ENCODE peak calls at places on chromosomes 5 and 9, in seven cellular contexts. One of them, this sample, is unnamed.
A peak's percentile ranks its signal among the peaks of the same experiment; 100 is the strongest.

GRCh38 chr9:15136646-15137045 is 170.4 kb downstream of the TTC39B start:
- DNase-seq in T-cell: no peak
- DNase-seq in stimulated activated CD8-positive, alpha-beta memory T cell treated with anti-CD3 and anti-CD28 coated beads, Interleukin-7, amount 100 ng/mL, for 24 hours: no peak
- DNase-seq in spleen: no peak
- DNase-seq in effector memory CD8-positive, alpha-beta T cell: no peak
- DNase-seq in endodermal cell: peak; percentile 63
- DNase-seq in anterior cingulate cortex: no peak
- DNase-seq in this sample: no peak

GRCh38 chr5:113574417-113574816 is 60.9 kb downstream of the YTHDC2 start:
- DNase-seq in T-cell: no peak
- DNase-seq in stimulated activated CD8-positive, alpha-beta memory T cell treated with anti-CD3 and anti-CD28 coated beads, Interleukin-7, amount 100 ng/mL, for 24 hours: no peak
- DNase-seq in spleen: no peak
- DNase-seq in effector memory CD8-positive, alpha-beta T cell: no peak
- DNase-seq in endodermal cell: no peak
- DNase-seq in anterior cingulate cortex: no peak
- DNase-seq in this sample: peak; percentile 72

GRCh38 chr5:135587849-135588248 is 9.1 kb upstream of the CXCL14 start:
- DNase-seq in T-cell: no peak
- DNase-seq in stimulated activated CD8-positive, alpha-beta memory T cell treated with anti-CD3 and anti-CD28 coated beads, Interleukin-7, amount 100 ng/mL, for 24 hours: no peak
- DNase-seq in spleen: no peak
- DNase-seq in effector memory CD8-positive, alpha-beta T cell: no peak
- DNase-seq in endodermal cell: no peak
- DNase-seq in anterior cingulate cortex: no peak
- DNase-seq in this sample: peak; percentile 34

GRCh38 chr5:63401434-63402046 is 560.7 kb downstream of the HTR1A start:
- DNase-seq in T-cell: no peak
- DNase-seq in stimulated activated CD8-positive, alpha-beta memory T cell treated with anti-CD3 and anti-CD28 coated beads, Interleukin-7, amount 100 ng/mL, for 24 hours: no peak
- DNase-seq in spleen: no peak
- DNase-seq in effector memory CD8-positive, alpha-beta T cell: no peak
- DNase-seq in endodermal cell: peak; percentile 92
- DNase-seq in anterior cingulate cortex: peak; percentile 18
- DNase-seq in this sample: peak; percentile 84

GRCh38 chr5:141969783-141970741 is 1.2 kb downstream of the RNF14 start:
- DNase-seq in T-cell: no peak
- DNase-seq in stimulated activated CD8-positive, alpha-beta memory T cell treated with anti-CD3 and anti-CD28 coated beads, Interleukin-7, amount 100 ng/mL, for 24 hours: no peak
- DNase-seq in spleen: no peak
- DNase-seq in effector memory CD8-positive, alpha-beta T cell: no peak
- DNase-seq in endodermal cell: no peak
- DNase-seq in anterior cingulate cortex: no peak
- DNase-seq in this sample: no peak

GRCh38 chr9:114263853-114264510 is 58.9 kb upstream of the ORM1 start:
- DNase-seq in T-cell: no peak
- DNase-seq in stimulated activated CD8-positive, alpha-beta memory T cell treated with anti-CD3 and anti-CD28 coated beads, Interleukin-7, amount 100 ng/mL, for 24 hours: no peak
- DNase-seq in spleen: no peak
- DNase-seq in effector memory CD8-positive, alpha-beta T cell: no peak
- DNase-seq in endodermal cell: peak; percentile 79
- DNase-seq in anterior cingulate cortex: no peak
- DNase-seq in this sample: peak; percentile 76

GRCh38 chr5:122182491-122182921 is 53.2 kb downstream of the ZNF474 start:
- DNase-seq in T-cell: no peak
- DNase-seq in stimulated activated CD8-positive, alpha-beta memory T cell treated with anti-CD3 and anti-CD28 coated beads, Interleukin-7, amount 100 ng/mL, for 24 hours: no peak
- DNase-seq in spleen: no peak
- DNase-seq in effector memory CD8-positive, alpha-beta T cell: no peak
- DNase-seq in endodermal cell: peak; percentile 75
- DNase-seq in anterior cingulate cortex: peak; percentile 28
- DNase-seq in this sample: peak; percentile 61

GRCh38 chr5:25399878-25400480 is 755.2 kb upstream of the CDH10 start:
- DNase-seq in T-cell: no peak
- DNase-seq in stimulated activated CD8-positive, alpha-beta memory T cell treated with anti-CD3 and anti-CD28 coated beads, Interleukin-7, amount 100 ng/mL, for 24 hours: no peak
- DNase-seq in spleen: no peak
- DNase-seq in effector memory CD8-positive, alpha-beta T cell: no peak
- DNase-seq in endodermal cell: no peak
- DNase-seq in anterior cingulate cortex: no peak
- DNase-seq in this sample: no peak

GRCh38 chr5:123916331-123917121 is 404.5 kb downstream of the CSNK1G3 start:
- DNase-seq in T-cell: no peak
- DNase-seq in stimulated activated CD8-positive, alpha-beta memory T cell treated with anti-CD3 and anti-CD28 coated beads, Interleukin-7, amount 100 ng/mL, for 24 hours: no peak
- DNase-seq in spleen: no peak
- DNase-seq in effector memory CD8-positive, alpha-beta T cell: no peak
- DNase-seq in endodermal cell: no peak
- DNase-seq in anterior cingulate cortex: no peak
- DNase-seq in this sample: no peak

GRCh38 chr9:74772126-74772525 is 115.6 kb downstream of the TRPM6 start:
- DNase-seq in T-cell: no peak
- DNase-seq in stimulated activated CD8-positive, alpha-beta memory T cell treated with anti-CD3 and anti-CD28 coated beads, Interleukin-7, amount 100 ng/mL, for 24 hours: no peak
- DNase-seq in spleen: no peak
- DNase-seq in effector memory CD8-positive, alpha-beta T cell: no peak
- DNase-seq in endodermal cell: no peak
- DNase-seq in anterior cingulate cortex: no peak
- DNase-seq in this sample: no peak

GRCh38 chr5:67679184-67679855 is 482.7 kb upstream of the CD180 start:
- DNase-seq in T-cell: no peak
- DNase-seq in stimulated activated CD8-positive, alpha-beta memory T cell treated with anti-CD3 and anti-CD28 coated beads, Interleukin-7, amount 100 ng/mL, for 24 hours: no peak
- DNase-seq in spleen: no peak
- DNase-seq in effector memory CD8-positive, alpha-beta T cell: no peak
- DNase-seq in endodermal cell: no peak
- DNase-seq in anterior cingulate cortex: no peak
- DNase-seq in this sample: no peak

GRCh38 chr9:82604947-82605656 is 457.8 kb downstream of the RASEF start:
- DNase-seq in T-cell: no peak
- DNase-seq in stimulated activated CD8-positive, alpha-beta memory T cell treated with anti-CD3 and anti-CD28 coated beads, Interleukin-7, amount 100 ng/mL, for 24 hours: no peak
- DNase-seq in spleen: no peak
- DNase-seq in effector memory CD8-positive, alpha-beta T cell: no peak
- DNase-seq in endodermal cell: no peak
- DNase-seq in anterior cingulate cortex: no peak
- DNase-seq in this sample: no peak

GRCh38 chr5:178416919-178417318 is 173.3 kb downstream of the COL23A1 start:
- DNase-seq in T-cell: no peak
- DNase-seq in stimulated activated CD8-positive, alpha-beta memory T cell treated with anti-CD3 and anti-CD28 coated beads, Interleukin-7, amount 100 ng/mL, for 24 hours: no peak
- DNase-seq in spleen: no peak
- DNase-seq in effector memory CD8-positive, alpha-beta T cell: no peak
- DNase-seq in endodermal cell: no peak
- DNase-seq in anterior cingulate cortex: no peak
- DNase-seq in this sample: peak; percentile 62

GRCh38 chr5:6746244-6746643 is 33.0 kb downstream of the TENT4A start:
- DNase-seq in T-cell: no peak
- DNase-seq in stimulated activated CD8-positive, alpha-beta memory T cell treated with anti-CD3 and anti-CD28 coated beads, Interleukin-7, amount 100 ng/mL, for 24 hours: no peak
- DNase-seq in spleen: peak; percentile 65
- DNase-seq in effector memory CD8-positive, alpha-beta T cell: no peak
- DNase-seq in endodermal cell: no peak
- DNase-seq in anterior cingulate cortex: no peak
- DNase-seq in this sample: no peak

GRCh38 chr9:75184471-75184870 is 96.2 kb downstream of the OSTF1 start:
- DNase-seq in T-cell: no peak
- DNase-seq in stimulated activated CD8-positive, alpha-beta memory T cell treated with anti-CD3 and anti-CD28 coated beads, Interleukin-7, amount 100 ng/mL, for 24 hours: no peak
- DNase-seq in spleen: no peak
- DNase-seq in effector memory CD8-positive, alpha-beta T cell: no peak
- DNase-seq in endodermal cell: no peak
- DNase-seq in anterior cingulate cortex: no peak
- DNase-seq in this sample: no peak

GRCh38 chr5:160500776-160501175 is 79.1 kb downstream of the PTTG1 start:
- DNase-seq in T-cell: no peak
- DNase-seq in stimulated activated CD8-positive, alpha-beta memory T cell treated with anti-CD3 and anti-CD28 coated beads, Interleukin-7, amount 100 ng/mL, for 24 hours: no peak
- DNase-seq in spleen: no peak
- DNase-seq in effector memory CD8-positive, alpha-beta T cell: no peak
- DNase-seq in endodermal cell: no peak
- DNase-seq in anterior cingulate cortex: no peak
- DNase-seq in this sample: no peak

GRCh38 chr9:107386396-107386795 is 103.2 kb downstream of the KLF4 start:
- DNase-seq in T-cell: no peak
- DNase-seq in stimulated activated CD8-positive, alpha-beta memory T cell treated with anti-CD3 and anti-CD28 coated beads, Interleukin-7, amount 100 ng/mL, for 24 hours: no peak
- DNase-seq in spleen: no peak
- DNase-seq in effector memory CD8-positive, alpha-beta T cell: no peak
- DNase-seq in endodermal cell: no peak
- DNase-seq in anterior cingulate cortex: no peak
- DNase-seq in this sample: no peak

GRCh38 chr5:122715095-122715494 is 59.8 kb upstream of the SNX2 start:
- DNase-seq in T-cell: no peak
- DNase-seq in stimulated activated CD8-positive, alpha-beta memory T cell treated with anti-CD3 and anti-CD28 coated beads, Interleukin-7, amount 100 ng/mL, for 24 hours: no peak
- DNase-seq in spleen: no peak
- DNase-seq in effector memory CD8-positive, alpha-beta T cell: no peak
- DNase-seq in endodermal cell: no peak
- DNase-seq in anterior cingulate cortex: no peak
- DNase-seq in this sample: no peak

GRCh38 chr5:14871084-14871572 is 450 bp downstream of the ANKH start:
- DNase-seq in T-cell: peak; percentile 4
- DNase-seq in stimulated activated CD8-positive, alpha-beta memory T cell treated with anti-CD3 and anti-CD28 coated beads, Interleukin-7, amount 100 ng/mL, for 24 hours: no peak
- DNase-seq in spleen: peak; percentile 89
- DNase-seq in effector memory CD8-positive, alpha-beta T cell: peak; percentile 14
- DNase-seq in endodermal cell: no peak
- DNase-seq in anterior cingulate cortex: peak; percentile 8
- DNase-seq in this sample: no peak

GRCh38 chr5:128413356-128413755 is 124.7 kb downstream of the FBN2 start:
- DNase-seq in T-cell: no peak
- DNase-seq in stimulated activated CD8-positive, alpha-beta memory T cell treated with anti-CD3 and anti-CD28 coated beads, Interleukin-7, amount 100 ng/mL, for 24 hours: no peak
- DNase-seq in spleen: no peak
- DNase-seq in effector memory CD8-positive, alpha-beta T cell: no peak
- DNase-seq in endodermal cell: no peak
- DNase-seq in anterior cingulate cortex: no peak
- DNase-seq in this sample: no peak

GRCh38 chr9:125486576-125486975 is 220.4 kb downstream of the MAPKAP1 start:
- DNase-seq in T-cell: no peak
- DNase-seq in stimulated activated CD8-positive, alpha-beta memory T cell treated with anti-CD3 and anti-CD28 coated beads, Interleukin-7, amount 100 ng/mL, for 24 hours: no peak
- DNase-seq in spleen: no peak
- DNase-seq in effector memory CD8-positive, alpha-beta T cell: no peak
- DNase-seq in endodermal cell: no peak
- DNase-seq in anterior cingulate cortex: no peak
- DNase-seq in this sample: no peak

GRCh38 chr5:14225173-14225834 is 82.2 kb downstream of the TRIO start:
- DNase-seq in T-cell: no peak
- DNase-seq in stimulated activated CD8-positive, alpha-beta memory T cell treated with anti-CD3 and anti-CD28 coated beads, Interleukin-7, amount 100 ng/mL, for 24 hours: no peak
- DNase-seq in spleen: no peak
- DNase-seq in effector memory CD8-positive, alpha-beta T cell: no peak
- DNase-seq in endodermal cell: no peak
- DNase-seq in anterior cingulate cortex: no peak
- DNase-seq in this sample: peak; percentile 52

GRCh38 chr5:119343042-119343441 is 12.8 kb upstream of the TNFAIP8 start:
- DNase-seq in T-cell: no peak
- DNase-seq in stimulated activated CD8-positive, alpha-beta memory T cell treated with anti-CD3 and anti-CD28 coated beads, Interleukin-7, amount 100 ng/mL, for 24 hours: no peak
- DNase-seq in spleen: no peak
- DNase-seq in effector memory CD8-positive, alpha-beta T cell: no peak
- DNase-seq in endodermal cell: no peak
- DNase-seq in anterior cingulate cortex: no peak
- DNase-seq in this sample: no peak

GRCh38 chr5:142669479-142669878 is 16.4 kb downstream of the FGF1 start:
- DNase-seq in T-cell: no peak
- DNase-seq in stimulated activated CD8-positive, alpha-beta memory T cell treated with anti-CD3 and anti-CD28 coated beads, Interleukin-7, amount 100 ng/mL, for 24 hours: no peak
- DNase-seq in spleen: no peak
- DNase-seq in effector memory CD8-positive, alpha-beta T cell: no peak
- DNase-seq in endodermal cell: peak; percentile 36
- DNase-seq in anterior cingulate cortex: no peak
- DNase-seq in this sample: no peak

GRCh38 chr9:89592963-89593775 is 11.6 kb upstream of the GADD45G start:
- DNase-seq in T-cell: no peak
- DNase-seq in stimulated activated CD8-positive, alpha-beta memory T cell treated with anti-CD3 and anti-CD28 coated beads, Interleukin-7, amount 100 ng/mL, for 24 hours: no peak
- DNase-seq in spleen: no peak
- DNase-seq in effector memory CD8-positive, alpha-beta T cell: no peak
- DNase-seq in endodermal cell: peak; percentile 93
- DNase-seq in anterior cingulate cortex: no peak
- DNase-seq in this sample: peak; percentile 98

GRCh38 chr9:108443741-108444140 is 412.0 kb downstream of the ACTL7B start:
- DNase-seq in T-cell: no peak
- DNase-seq in stimulated activated CD8-positive, alpha-beta memory T cell treated with anti-CD3 and anti-CD28 coated beads, Interleukin-7, amount 100 ng/mL, for 24 hours: no peak
- DNase-seq in spleen: no peak
- DNase-seq in effector memory CD8-positive, alpha-beta T cell: no peak
- DNase-seq in endodermal cell: no peak
- DNase-seq in anterior cingulate cortex: no peak
- DNase-seq in this sample: no peak

GRCh38 chr9:137756045-137756744 is 121.4 kb upstream of the CACNA1B start:
- DNase-seq in T-cell: no peak
- DNase-seq in stimulated activated CD8-positive, alpha-beta memory T cell treated with anti-CD3 and anti-CD28 coated beads, Interleukin-7, amount 100 ng/mL, for 24 hours: no peak
- DNase-seq in spleen: no peak
- DNase-seq in effector memory CD8-positive, alpha-beta T cell: no peak
- DNase-seq in endodermal cell: no peak
- DNase-seq in anterior cingulate cortex: no peak
- DNase-seq in this sample: no peak

GRCh38 chr5:176744584-176744965 is 65.8 kb upstream of the UNC5A start:
- DNase-seq in T-cell: no peak
- DNase-seq in stimulated activated CD8-positive, alpha-beta memory T cell treated with anti-CD3 and anti-CD28 coated beads, Interleukin-7, amount 100 ng/mL, for 24 hours: no peak
- DNase-seq in spleen: no peak
- DNase-seq in effector memory CD8-positive, alpha-beta T cell: no peak
- DNase-seq in endodermal cell: peak; percentile 72
- DNase-seq in anterior cingulate cortex: no peak
- DNase-seq in this sample: peak; percentile 37

GRCh38 chr9:37801287-37801850 is 772 bp downstream of the DCAF10 start:
- DNase-seq in T-cell: no peak
- DNase-seq in stimulated activated CD8-positive, alpha-beta memory T cell treated with anti-CD3 and anti-CD28 coated beads, Interleukin-7, amount 100 ng/mL, for 24 hours: no peak
- DNase-seq in spleen: peak; percentile 91
- DNase-seq in effector memory CD8-positive, alpha-beta T cell: no peak
- DNase-seq in endodermal cell: peak; percentile 68
- DNase-seq in anterior cingulate cortex: no peak
- DNase-seq in this sample: peak; percentile 60

GRCh38 chr5:136249678-136250266 is 56.8 kb upstream of the SMIM32 start:
- DNase-seq in T-cell: no peak
- DNase-seq in stimulated activated CD8-positive, alpha-beta memory T cell treated with anti-CD3 and anti-CD28 coated beads, Interleukin-7, amount 100 ng/mL, for 24 hours: no peak
- DNase-seq in spleen: no peak
- DNase-seq in effector memory CD8-positive, alpha-beta T cell: no peak
- DNase-seq in endodermal cell: peak; percentile 86
- DNase-seq in anterior cingulate cortex: peak; percentile 27
- DNase-seq in this sample: peak; percentile 79

GRCh38 chr5:43042176-43042625 is 2.1 kb upstream of the ANXA2R start:
- DNase-seq in T-cell: peak; percentile 86
- DNase-seq in stimulated activated CD8-positive, alpha-beta memory T cell treated with anti-CD3 and anti-CD28 coated beads, Interleukin-7, amount 100 ng/mL, for 24 hours: peak; percentile 47
- DNase-seq in spleen: peak; percentile 96
- DNase-seq in effector memory CD8-positive, alpha-beta T cell: peak; percentile 84
- DNase-seq in endodermal cell: peak; percentile 88
- DNase-seq in anterior cingulate cortex: peak; percentile 51
- DNase-seq in this sample: peak; percentile 82

GRCh38 chr9:89678394-89679005 is 73.7 kb downstream of the GADD45G start:
- DNase-seq in T-cell: no peak
- DNase-seq in stimulated activated CD8-positive, alpha-beta memory T cell treated with anti-CD3 and anti-CD28 coated beads, Interleukin-7, amount 100 ng/mL, for 24 hours: no peak
- DNase-seq in spleen: no peak
- DNase-seq in effector memory CD8-positive, alpha-beta T cell: no peak
- DNase-seq in endodermal cell: no peak
- DNase-seq in anterior cingulate cortex: no peak
- DNase-seq in this sample: no peak

GRCh38 chr9:19161257-19162025 is 34.1 kb upstream of the PLIN2 start:
- DNase-seq in T-cell: peak; percentile 41
- DNase-seq in stimulated activated CD8-positive, alpha-beta memory T cell treated with anti-CD3 and anti-CD28 coated beads, Interleukin-7, amount 100 ng/mL, for 24 hours: no peak
- DNase-seq in spleen: peak; percentile 31
- DNase-seq in effector memory CD8-positive, alpha-beta T cell: peak; percentile 42
- DNase-seq in endodermal cell: no peak
- DNase-seq in anterior cingulate cortex: no peak
- DNase-seq in this sample: peak; percentile 82

GRCh38 chr9:16613605-16614004 is 256.9 kb downstream of the BNC2 start:
- DNase-seq in T-cell: no peak
- DNase-seq in stimulated activated CD8-positive, alpha-beta memory T cell treated with anti-CD3 and anti-CD28 coated beads, Interleukin-7, amount 100 ng/mL, for 24 hours: no peak
- DNase-seq in spleen: no peak
- DNase-seq in effector memory CD8-positive, alpha-beta T cell: no peak
- DNase-seq in endodermal cell: no peak
- DNase-seq in anterior cingulate cortex: no peak
- DNase-seq in this sample: no peak

GRCh38 chr5:146059349-146060220 is 45.8 kb downstream of the PLAC8L1 start:
- DNase-seq in T-cell: no peak
- DNase-seq in stimulated activated CD8-positive, alpha-beta memory T cell treated with anti-CD3 and anti-CD28 coated beads, Interleukin-7, amount 100 ng/mL, for 24 hours: no peak
- DNase-seq in spleen: no peak
- DNase-seq in effector memory CD8-positive, alpha-beta T cell: no peak
- DNase-seq in endodermal cell: no peak
- DNase-seq in anterior cingulate cortex: no peak
- DNase-seq in this sample: peak; percentile 35

GRCh38 chr5:133041910-133042309 is 9.9 kb upstream of the HSPA4 start:
- DNase-seq in T-cell: no peak
- DNase-seq in stimulated activated CD8-positive, alpha-beta memory T cell treated with anti-CD3 and anti-CD28 coated beads, Interleukin-7, amount 100 ng/mL, for 24 hours: no peak
- DNase-seq in spleen: no peak
- DNase-seq in effector memory CD8-positive, alpha-beta T cell: no peak
- DNase-seq in endodermal cell: no peak
- DNase-seq in anterior cingulate cortex: no peak
- DNase-seq in this sample: no peak

This sample was measured in islet precursor cell.